ENCODE peak calls at places on chromosomes 7 and 10, in nine cellular contexts. M, C, V, R, K, W, E, Y and T are unnamed samples.

GRCh38 chr7:107463139-107464078 is 6.4 kb upstream of the GPR22 start:
- DNase-seq in M (peak), C (peak), V (peak), R (peak), K (peak), W (peak), E (peak), Y (peak), T (peak)

GRCh38 chr7:50665403-50666123 is 100.4 kb upstream of the DDC start:
- DNase-seq in M (no peak), C (no peak), V (peak), R (no peak), K (no peak), W (no peak), E (no peak), Y (no peak), T (peak)

GRCh38 chr10:104299031-104299904 is 30.3 kb downstream of the GSTO2 start:
- DNase-seq in M (no peak), C (peak), V (peak), R (no peak), K (no peak), W (no peak), E (no peak), Y (peak), T (peak)

GRCh38 chr7:95545007-95545615 is 51.2 kb downstream of the PDK4 start:
- DNase-seq in M (peak), C (peak), V (peak), R (no peak), K (peak), W (no peak), E (peak), Y (peak), T (peak)

GRCh38 chr10:84156768-84157167 is 16.8 kb upstream of the GPR15LG start:
- DNase-seq in M (no peak), C (peak), V (no peak), R (no peak), K (no peak), W (no peak), E (no peak), Y (peak), T (no peak)

GRCh38 chr7:42502022-42502421 is 265.0 kb upstream of the GLI3 start:
- DNase-seq in M (no peak), C (peak), V (peak), R (no peak), K (no peak), W (no peak), E (no peak), Y (peak), T (no peak)

GRCh38 chr10:13939391-13939790 is 352.6 kb downstream of the PRPF18 start:
- DNase-seq in M (no peak), C (peak), V (peak), R (no peak), K (no peak), W (no peak), E (no peak), Y (no peak), T (peak)

GRCh38 chr7:79453558-79454324 is at the start of gene MAGI2:
- DNase-seq in M (no peak), C (peak), V (peak), R (peak), K (peak), W (no peak), E (peak), Y (peak), T (peak)

GRCh38 chr7:109343662-109344061 is 774.0 kb downstream of the DNAJB9 start:
- DNase-seq in M (no peak), C (peak), V (peak), R (no peak), K (no peak), W (no peak), E (no peak), Y (no peak), T (peak)

GRCh38 chr7:158272509-158273137 is 315.0 kb downstream of the PTPRN2 start:
- DNase-seq in M (no peak), C (no peak), V (no peak), R (no peak), K (no peak), W (no peak), E (no peak), Y (no peak), T (no peak)

GRCh38 chr10:46255696-46256355 is 31.0 kb upstream of the ANTXRL start:
- DNase-seq in M (no peak), C (peak), V (peak), R (peak), K (peak), W (peak), E (peak), Y (peak), T (no peak)

GRCh38 chr10:100183482-100183881 is 2.3 kb downstream of the ERLIN1 start:
- DNase-seq in M (no peak), C (peak), V (peak), R (no peak), K (no peak), W (peak), E (peak), Y (no peak), T (no peak)

GRCh38 chr10:132461683-132462231 is 64.8 kb downstream of the PWWP2B start:
- DNase-seq in M (no peak), C (peak), V (no peak), R (no peak), K (no peak), W (no peak), E (peak), Y (no peak), T (no peak)

GRCh38 chr7:103150192-103150591 is 1.3 kb upstream of the NAPEPLD start:
- DNase-seq in M (no peak), C (no peak), V (no peak), R (no peak), K (no peak), W (peak), E (peak), Y (no peak), T (no peak)

GRCh38 chr7:43647314-43647691 is 64.4 kb downstream of the STK17A start:
- DNase-seq in M (no peak), C (peak), V (peak), R (no peak), K (no peak), W (no peak), E (no peak), Y (no peak), T (peak)

GRCh38 chr10:43060291-43060690 is 16.6 kb upstream of the RET start:
- DNase-seq in M (no peak), C (no peak), V (no peak), R (peak), K (no peak), W (no peak), E (peak), Y (no peak), T (no peak)

GRCh38 chr7:64618785-64619456 is 47.0 kb upstream of the ZNF107 start:
- DNase-seq in M (peak), C (peak), V (peak), R (no peak), K (no peak), W (peak), E (peak), Y (peak), T (peak)

GRCh38 chr10:99926925-99927718 is 82.6 kb downstream of the DNMBP start:
- DNase-seq in M (no peak), C (peak), V (peak), R (peak), K (peak), W (no peak), E (peak), Y (peak), T (peak)

GRCh38 chr7:78326870-78327269 is 528.3 kb downstream of the PHTF2 start:
- DNase-seq in M (peak), C (peak), V (no peak), R (peak), K (peak), W (no peak), E (peak), Y (peak), T (peak)

GRCh38 chr10:123571978-123572377 is 94.2 kb upstream of the GPR26 start:
- DNase-seq in M (no peak), C (no peak), V (no peak), R (no peak), K (no peak), W (no peak), E (no peak), Y (no peak), T (no peak)

GRCh38 chr7:151895695-151896485 is 19.0 kb upstream of the PRKAG2 start:
- DNase-seq in M (no peak), C (no peak), V (no peak), R (no peak), K (no peak), W (no peak), E (no peak), Y (peak), T (no peak)

GRCh38 chr7:148483515-148483914 is 107.1 kb upstream of the C7orf33 start:
- DNase-seq in M (no peak), C (no peak), V (no peak), R (no peak), K (no peak), W (no peak), E (no peak), Y (no peak), T (no peak)

GRCh38 chr7:90797596-90797995 is 201.5 kb downstream of the CDK14 start:
- DNase-seq in M (no peak), C (no peak), V (no peak), R (no peak), K (no peak), W (no peak), E (no peak), Y (no peak), T (no peak)

GRCh38 chr10:70674560-70675495 is 2.5 kb downstream of the ADAMTS14 start:
- DNase-seq in M (no peak), C (no peak), V (no peak), R (no peak), K (no peak), W (no peak), E (no peak), Y (no peak), T (no peak)

GRCh38 chr7:158270106-158270775 is 317.4 kb downstream of the PTPRN2 start:
- DNase-seq in M (no peak), C (no peak), V (no peak), R (no peak), K (no peak), W (no peak), E (no peak), Y (no peak), T (no peak)

GRCh38 chr7:127619681-127620405 is 1.9 kb upstream of the PAX4 start:
- DNase-seq in M (no peak), C (peak), V (no peak), R (no peak), K (no peak), W (no peak), E (no peak), Y (no peak), T (peak)

GRCh38 chr7:127616709-127617108 is 1.2 kb downstream of the PAX4 start:
- DNase-seq in M (no peak), C (no peak), V (no peak), R (no peak), K (no peak), W (no peak), E (no peak), Y (no peak), T (no peak)

GRCh38 chr7:127618775-127619174 is 833 bp upstream of the PAX4 start:
- DNase-seq in M (no peak), C (no peak), V (no peak), R (no peak), K (no peak), W (no peak), E (no peak), Y (no peak), T (no peak)

GRCh38 chr7:127618042-127618441 is at the start of gene PAX4:
- DNase-seq in M (no peak), C (no peak), V (no peak), R (no peak), K (no peak), W (no peak), E (no peak), Y (no peak), T (no peak)

GRCh38 chr7:127620406-127621233 is 2.7 kb upstream of the PAX4 start:
- DNase-seq in M (no peak), C (peak), V (no peak), R (no peak), K (no peak), W (no peak), E (no peak), Y (no peak), T (peak)
- H3K4me3 ChIP-seq in M (no peak), C (no peak), V (no peak), R (no peak), K (no peak), W (no peak), E (no peak), Y (no peak), T (no peak)

GRCh38 chr10:85789125-85789524 is 577.5 kb downstream of the GRID1 start:
- DNase-seq in M (no peak), C (no peak), V (no peak), R (no peak), K (no peak), W (no peak), E (no peak), Y (no peak), T (no peak)
- TF ChIP-seq CTCF in M (no peak), C (no peak), V (no peak), R (no peak), K (no peak), W (no peak), E (no peak), Y (no peak), T (no peak)

GRCh38 chr7:6231184-6231583 is 41.2 kb downstream of the CYTH3 start:
- DNase-seq in M (no peak), C (no peak), V (no peak), R (no peak), K (no peak), W (no peak), E (no peak), Y (no peak), T (no peak)

GRCh38 chr7:6227294-6227846 is 45.1 kb downstream of the CYTH3 start:
- DNase-seq in M (no peak), C (peak), V (peak), R (no peak), K (no peak), W (no peak), E (no peak), Y (peak), T (peak)

GRCh38 chr7:6226194-6226799 is 46.1 kb downstream of the CYTH3 start:
- DNase-seq in M (no peak), C (peak), V (peak), R (no peak), K (no peak), W (no peak), E (peak), Y (no peak), T (peak)

GRCh38 chr7:6228865-6229264 is 43.6 kb downstream of the CYTH3 start:
- DNase-seq in M (no peak), C (peak), V (peak), R (no peak), K (no peak), W (peak), E (no peak), Y (no peak), T (peak)

DNA sequence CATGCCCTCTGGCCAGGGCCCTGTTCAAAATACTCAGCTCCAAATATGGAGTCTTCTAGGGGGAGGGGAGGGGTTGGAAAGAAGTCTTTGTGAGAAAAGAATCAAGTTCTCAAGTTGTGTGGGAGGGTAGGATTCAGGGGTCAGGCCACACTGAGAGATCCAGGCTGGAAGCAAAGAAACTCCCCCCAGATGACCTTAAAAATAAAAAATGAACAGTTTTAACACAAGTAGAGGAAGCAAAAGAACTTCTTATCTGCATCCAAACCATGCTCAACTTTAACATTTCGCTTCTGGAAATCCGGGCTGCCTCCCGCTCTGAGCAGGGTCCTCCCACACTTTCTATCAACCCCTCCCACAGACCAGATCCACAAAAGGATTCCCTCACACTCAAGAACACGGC is 44.1 kb downstream of the CYTH3 start:
- DNase-seq in M (no peak), C (peak), V (peak), R (no peak), K (no peak), W (no peak), E (no peak), Y (no peak), T (peak)
- H3K4me3 ChIP-seq in M (no peak), C (peak), V (no peak), R (peak), K (no peak), W (no peak), E (no peak), Y (no peak), T (no peak)

GRCh38 chr7:14697684-14698083 is 204.9 kb downstream of the DGKB start:
- DNase-seq in M (no peak), C (no peak), V (no peak), R (no peak), K (no peak), W (no peak), E (no peak), Y (no peak), T (no peak)

GRCh38 chr7:14698239-14698638 is 204.3 kb downstream of the DGKB start:
- DNase-seq in M (no peak), C (peak), V (peak), R (no peak), K (no peak), W (no peak), E (no peak), Y (no peak), T (peak)
- TF ChIP-seq CTCF in M (peak), C (no peak), V (no peak), R (no peak), K (no peak), W (peak), E (peak), Y (no peak), T (peak)

GRCh38 chr10:79376751-79377556 is 29.7 kb downstream of the PPIF start:
- DNase-seq in M (no peak), C (no peak), V (no peak), R (no peak), K (no peak), W (no peak), E (no peak), Y (no peak), T (no peak)
- H3K4me3 ChIP-seq in M (no peak), C (no peak), V (no peak), R (no peak), K (no peak), W (no peak), E (no peak), Y (no peak), T (no peak)

GRCh38 chr7:123208793-123209192 is 9.0 kb upstream of the SLC13A1 start:
- DNase-seq in M (no peak), C (no peak), V (peak), R (no peak), K (peak), W (peak), E (no peak), Y (peak), T (no peak)
- TF ChIP-seq CTCF in M (peak), C (no peak), V (peak), R (peak), K (no peak), W (peak), E (peak), Y (peak), T (peak)

DNA sequence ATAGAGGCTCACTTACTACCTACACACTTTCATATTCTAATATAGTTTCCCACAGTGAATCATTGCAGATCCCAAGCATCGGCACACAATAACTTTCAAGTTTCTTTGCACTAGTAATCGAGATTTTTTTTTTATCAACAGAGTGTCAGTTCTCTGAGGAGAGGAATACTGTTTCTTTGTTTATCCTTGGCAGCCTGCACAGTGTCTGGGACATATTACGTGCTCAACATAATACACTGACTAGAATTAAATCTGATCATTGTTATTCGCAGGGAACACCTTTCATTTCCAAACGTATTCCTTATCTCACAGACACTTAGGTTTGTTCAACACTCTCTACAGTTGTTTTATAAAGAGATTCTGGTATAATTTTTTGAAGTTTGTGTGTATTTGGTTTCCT is 95.3 kb downstream of the CACNA2D1 start:
- DNase-seq in M (no peak), C (no peak), V (no peak), R (no peak), K (no peak), W (no peak), E (no peak), Y (no peak), T (no peak)
- H3K4me3 ChIP-seq in M (no peak), C (no peak), V (no peak), R (no peak), K (no peak), W (no peak), E (no peak), Y (peak), T (no peak)

DNA sequence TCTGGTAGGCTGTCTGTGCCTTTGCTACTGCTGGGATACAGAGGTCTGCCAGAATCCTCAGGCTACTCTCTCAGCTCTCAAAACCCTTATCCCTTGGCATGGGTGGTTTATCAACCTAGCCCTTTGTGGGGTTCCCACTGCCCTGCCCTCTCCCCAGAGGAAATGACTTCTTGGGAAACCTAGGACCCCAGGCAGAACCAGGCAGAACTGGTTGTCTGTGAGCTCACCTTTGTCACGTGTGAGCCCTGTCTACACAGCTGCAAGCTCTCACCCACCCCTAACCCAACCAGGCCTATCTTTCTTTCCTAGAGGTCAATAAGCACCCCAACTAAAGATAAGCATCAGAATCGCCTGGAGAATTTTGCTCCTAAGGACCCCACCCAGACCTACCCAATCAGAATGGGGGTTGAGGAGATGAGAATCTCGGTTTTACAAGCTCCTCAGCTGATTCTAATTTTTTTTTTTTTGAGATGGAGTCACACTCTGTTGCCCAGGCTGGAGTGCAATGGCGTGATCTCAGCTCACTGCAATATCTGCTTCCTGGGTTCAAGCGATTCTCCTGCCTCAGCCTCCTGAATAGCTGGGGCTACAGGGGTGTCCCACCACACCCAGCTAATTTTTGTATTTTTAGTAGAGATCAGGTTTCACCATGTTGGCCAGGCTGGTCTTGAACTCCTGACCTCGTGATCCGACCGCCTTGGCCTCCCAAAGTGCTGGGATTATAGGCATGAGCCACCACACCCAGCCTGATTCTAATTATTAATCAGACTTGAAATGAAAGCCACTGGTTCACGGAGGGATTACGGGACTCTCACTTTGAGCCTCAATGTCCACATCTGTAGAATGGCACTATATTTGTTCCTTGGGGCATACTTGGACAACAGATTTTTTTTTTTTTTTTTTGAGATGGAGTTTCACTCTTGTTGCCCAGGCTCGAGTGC is 7.5 kb upstream of the DDIT4 start:
- DNase-seq in M (no peak), C (no peak), V (no peak), R (no peak), K (no peak), W (no peak), E (no peak), Y (no peak), T (no peak)
- TF ChIP-seq CTCF in M (no peak), C (no peak), V (no peak), R (no peak), K (no peak), W (no peak), E (no peak), Y (no peak), T (no peak)

DNA sequence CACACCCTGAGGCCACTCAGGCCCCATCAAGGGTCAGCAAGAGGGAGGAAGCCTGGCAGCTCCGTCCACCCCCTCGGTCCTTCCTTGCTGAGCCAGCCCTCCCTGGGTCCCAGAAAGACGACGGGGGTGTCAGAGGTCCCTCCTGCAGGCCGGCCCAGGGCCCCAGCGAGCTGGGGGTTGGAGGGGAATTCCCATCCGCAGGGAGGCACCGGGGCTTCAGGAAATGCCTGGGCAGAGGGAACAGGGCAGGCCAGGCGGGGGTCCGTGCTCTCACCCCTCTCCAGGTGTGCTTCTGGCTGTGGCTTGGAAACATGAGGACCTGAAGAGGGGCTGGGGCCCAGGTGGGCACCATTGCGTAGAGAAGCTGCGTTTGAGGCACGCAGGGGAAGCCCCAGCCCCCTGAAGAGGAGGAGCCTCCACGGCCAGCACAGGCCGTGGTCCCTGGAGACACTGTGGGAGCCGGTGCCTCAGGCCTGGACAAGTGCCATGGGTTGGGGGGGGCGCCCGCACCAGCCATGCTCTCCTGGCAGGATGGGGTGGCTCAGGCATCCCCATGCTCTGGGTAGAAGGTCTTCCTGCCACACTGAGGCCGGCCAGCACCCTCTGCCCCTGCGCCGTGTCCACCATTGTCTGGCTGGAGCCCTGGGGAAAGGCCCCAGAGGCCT is 66.7 kb downstream of the PDGFA start:
- DNase-seq in M (no peak), C (no peak), V (no peak), R (no peak), K (no peak), W (no peak), E (no peak), Y (no peak), T (no peak)
- H3K4me3 ChIP-seq in M (no peak), C (no peak), V (no peak), R (no peak), K (no peak), W (no peak), E (no peak), Y (no peak), T (no peak)